ENCODE peak calls at places on chromosome 20, in four cellular contexts. V, I, R and U are unnamed samples.

GRCh38 chr20:62064788-62065668 is 653 bp downstream of the TAF4 start:
- DNase-seq in V (no peak), I (no peak), R (no peak), U (no peak)

GRCh38 chr20:33790571-33790970 is 20.6 kb upstream of the CHMP4B start:
- DNase-seq in V (no peak), I (no peak), R (no peak), U (no peak)

GRCh38 chr20:64261138-64261537 is 5.6 kb downstream of the PCMTD2 start:
- DNase-seq in V (no peak), I (no peak), R (no peak), U (peak)

GRCh38 chr20:63305393-63305792 is 12.4 kb downstream of the COL20A1 start:
- DNase-seq in V (peak), I (no peak), R (no peak), U (peak)

GRCh38 chr20:56517211-56517610 is 7.3 kb upstream of the FAM209A start:
- DNase-seq in V (no peak), I (no peak), R (no peak), U (no peak)

GRCh38 chr20:44166008-44166407 is 21.0 kb downstream of the JPH2 start:
- DNase-seq in V (no peak), I (no peak), R (no peak), U (no peak)

GRCh38 chr20:39103732-39104131 is 141.6 kb downstream of the DHX35 start:
- DNase-seq in V (no peak), I (no peak), R (no peak), U (no peak)

GRCh38 chr20:15166744-15167143 is 829.3 kb upstream of the FLRT3 start:
- DNase-seq in V (no peak), I (no peak), R (no peak), U (no peak)

GRCh38 chr20:58651823-58652605 is 931 bp downstream of the STX16 start:
- DNase-seq in V (peak), I (peak), R (peak), U (peak)

GRCh38 chr20:64149809-64150560 is 14.3 kb upstream of the MYT1 start:
- DNase-seq in V (no peak), I (peak), R (no peak), U (peak)

GRCh38 chr20:60565093-60565492 is 606.9 kb downstream of the CDH26 start:
- DNase-seq in V (no peak), I (no peak), R (no peak), U (no peak)

GRCh38 chr20:63321148-63321831 is 28.3 kb downstream of the COL20A1 start:
- DNase-seq in V (peak), I (peak), R (no peak), U (peak)

GRCh38 chr20:36745234-36745926 is 510 bp downstream of the NDRG3 start:
- DNase-seq in V (no peak), I (peak), R (no peak), U (peak)

GRCh38 chr20:58906894-58907293 is 54.4 kb downstream of the GNAS start:
- DNase-seq in V (no peak), I (no peak), R (no peak), U (no peak)

GRCh38 chr20:61926253-61926613 is 139.4 kb downstream of the TAF4 start:
- DNase-seq in V (peak), I (peak), R (no peak), U (no peak)

GRCh38 chr20:63693975-63694595 is 2.4 kb upstream of the TNFRSF6B start:
- DNase-seq in V (no peak), I (no peak), R (no peak), U (no peak)

GRCh38 chr20:10848810-10849370 is 175.1 kb upstream of the JAG1 start:
- DNase-seq in V (no peak), I (no peak), R (no peak), U (no peak)

GRCh38 chr20:50224553-50225255 is 34.1 kb downstream of the CEBPB start:
- DNase-seq in V (no peak), I (peak), R (no peak), U (peak)

GRCh38 chr20:43987531-43987930 is 72.9 kb downstream of the TOX2 start:
- DNase-seq in V (no peak), I (no peak), R (no peak), U (no peak)

GRCh38 chr20:49832632-49833327 is 20.2 kb downstream of the SLC9A8 start:
- DNase-seq in V (no peak), I (no peak), R (no peak), U (no peak)

GRCh38 chr20:56542489-56543020 is 9.5 kb downstream of the FAM209B start:
- DNase-seq in V (no peak), I (no peak), R (no peak), U (no peak)

GRCh38 chr20:36399147-36399968 is 93.2 kb downstream of the DLGAP4 start:
- DNase-seq in V (no peak), I (no peak), R (no peak), U (no peak)

GRCh38 chr20:60718743-60719142 is 533.3 kb upstream of the CDH4 start:
- DNase-seq in V (no peak), I (no peak), R (no peak), U (no peak)

GRCh38 chr20:840503-840857 is 7.0 kb downstream of the FAM110A start:
- DNase-seq in V (no peak), I (no peak), R (no peak), U (no peak)

GRCh38 chr20:841568-842546 is 8.3 kb downstream of the FAM110A start:
- DNase-seq in V (peak), I (peak), R (no peak), U (no peak)

GRCh38 chr20:840858-841567 is 7.5 kb downstream of the FAM110A start:
- DNase-seq in V (peak), I (peak), R (no peak), U (no peak)

GRCh38 chr20:843908-844307 is 10.4 kb downstream of the FAM110A start:
- DNase-seq in V (no peak), I (no peak), R (no peak), U (peak)

GRCh38 chr20:842547-842940 is 9.0 kb downstream of the FAM110A start:
- DNase-seq in V (no peak), I (no peak), R (no peak), U (no peak)
- H3K4me3 ChIP-seq in V (peak), I (peak), R (peak), U (no peak)

GRCh38 chr20:17611540-17612286 is 41.8 kb downstream of the DSTN start:
- DNase-seq in V (peak), I (peak), R (no peak), U (no peak)
- H3K4me3 ChIP-seq in V (no peak), I (no peak), R (no peak), U (no peak)

DNA sequence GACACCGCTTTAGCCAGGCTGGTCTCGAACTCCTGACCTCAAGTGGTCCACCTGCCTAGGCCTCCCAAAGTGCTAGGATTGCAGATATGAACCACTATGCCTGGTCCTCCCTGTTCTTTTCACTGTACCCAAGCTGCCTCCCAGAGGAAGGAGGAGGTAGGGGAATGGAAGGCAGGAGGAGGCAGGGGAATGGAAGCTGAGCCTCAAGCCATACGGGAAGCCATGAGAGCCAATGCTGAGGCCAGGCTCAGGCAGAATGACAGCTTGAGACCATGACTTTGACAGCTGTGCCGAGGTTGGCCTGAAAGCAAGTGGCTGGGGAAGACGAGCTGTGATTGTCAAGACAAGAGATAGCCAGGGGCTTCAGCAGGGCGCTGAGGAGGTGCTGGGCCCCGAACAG is 13.6 kb upstream of the ZNF335 start:
- DNase-seq in V (no peak), I (peak), R (no peak), U (no peak)
- H3K4me3 ChIP-seq in V (no peak), I (no peak), R (no peak), U (no peak)

GRCh38 chr20:12928755-12929401 is 79.9 kb upstream of the SPTLC3 start:
- DNase-seq in V (no peak), I (no peak), R (no peak), U (no peak)

GRCh38 chr20:12928358-12928754 is 80.4 kb upstream of the SPTLC3 start:
- DNase-seq in V (no peak), I (no peak), R (no peak), U (no peak)

GRCh38 chr20:12925863-12926547 is 82.8 kb upstream of the SPTLC3 start:
- DNase-seq in V (no peak), I (no peak), R (no peak), U (no peak)

GRCh38 chr20:12925214-12925755 is 83.5 kb upstream of the SPTLC3 start:
- DNase-seq in V (no peak), I (no peak), R (no peak), U (peak)

DNA sequence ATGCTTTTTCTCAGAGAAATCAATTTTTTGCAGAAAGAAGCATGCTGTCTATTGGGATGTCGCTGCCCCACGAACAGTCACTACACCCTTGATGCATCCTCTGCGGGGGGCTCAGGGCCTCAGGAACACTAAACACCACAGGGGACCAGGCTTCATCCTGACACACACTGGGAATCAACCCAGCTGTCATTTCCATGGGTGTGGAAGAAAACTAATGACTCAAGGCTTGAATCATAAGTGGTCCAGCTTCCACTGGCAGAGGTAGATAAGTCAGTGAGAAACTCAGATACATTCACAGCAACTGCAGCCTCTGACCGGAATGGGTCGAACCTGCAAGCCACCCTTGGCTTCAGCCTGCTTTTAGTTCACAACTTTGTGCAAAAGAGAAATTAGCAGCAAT is 81.3 kb upstream of the SPTLC3 start:
- DNase-seq in V (no peak), I (no peak), R (no peak), U (no peak)
- H3K4me3 ChIP-seq in V (no peak), I (no peak), R (no peak), U (no peak)

GRCh38 chr20:21682576-21682975 is 22.9 kb upstream of the PAX1 start:
- DNase-seq in V (no peak), I (no peak), R (no peak), U (no peak)

GRCh38 chr20:21684671-21685070 is 20.8 kb upstream of the PAX1 start:
- DNase-seq in V (no peak), I (no peak), R (no peak), U (no peak)

GRCh38 chr20:21677781-21678180 is 27.7 kb upstream of the PAX1 start:
- DNase-seq in V (no peak), I (no peak), R (no peak), U (no peak)

GRCh38 chr20:21681932-21682318 is 23.5 kb upstream of the PAX1 start:
- DNase-seq in V (no peak), I (no peak), R (no peak), U (no peak)

GRCh38 chr20:21681219-21681931 is 24.1 kb upstream of the PAX1 start:
- DNase-seq in V (no peak), I (no peak), R (no peak), U (peak)
- H3K4me3 ChIP-seq in V (no peak), I (peak), R (no peak), U (no peak)